ENCODE peak calls at places on chromosomes 6 and 20, in six cellular contexts. One of them, this sample, is unnamed.

GRCh38 chr6:63813531-63813930 is 177.9 kb downstream of the PHF3 start:
- DNase-seq in C1 segment of cervical spinal cord: no peak
- DNase-seq in activated CD4-positive, alpha-beta T cell treated with anti-CD3 and anti-CD28 coated beads for 1 hour: no peak
- DNase-seq in NT2/D1: no peak
- DNase-seq in KG1: no peak
- DNase-seq in H7: no peak
- DNase-seq in this sample: no peak

GRCh38 chr6:169543704-169544103 is 158.1 kb downstream of the WDR27 start:
- DNase-seq in H7: no peak
- DNase-seq in NT2/D1: no peak
- DNase-seq in KG1: no peak
- DNase-seq in C1 segment of cervical spinal cord: no peak
- DNase-seq in activated CD4-positive, alpha-beta T cell treated with anti-CD3 and anti-CD28 coated beads for 1 hour: no peak
- DNase-seq in this sample: no peak

GRCh38 chr6:36997811-36998722 is 7.4 kb upstream of the FGD2 start:
- DNase-seq in C1 segment of cervical spinal cord: no peak
- DNase-seq in activated CD4-positive, alpha-beta T cell treated with anti-CD3 and anti-CD28 coated beads for 1 hour: no peak
- DNase-seq in NT2/D1: no peak
- DNase-seq in KG1: no peak
- DNase-seq in H7: no peak
- DNase-seq in this sample: no peak

GRCh38 chr6:31532644-31533454 is 4.1 kb downstream of the MCCD1 start:
- DNase-seq in C1 segment of cervical spinal cord: no peak
- DNase-seq in KG1: no peak
- DNase-seq in H7: no peak
- DNase-seq in activated CD4-positive, alpha-beta T cell treated with anti-CD3 and anti-CD28 coated beads for 1 hour: no peak
- DNase-seq in NT2/D1: no peak
- DNase-seq in this sample: no peak

GRCh38 chr20:13419445-13419844 is 198.4 kb downstream of the ISM1 start:
- DNase-seq in NT2/D1: no peak
- DNase-seq in KG1: no peak
- DNase-seq in H7: no peak
- DNase-seq in activated CD4-positive, alpha-beta T cell treated with anti-CD3 and anti-CD28 coated beads for 1 hour: no peak
- DNase-seq in C1 segment of cervical spinal cord: no peak
- DNase-seq in this sample: no peak

GRCh38 chr6:126927841-126928240 is 190.6 kb upstream of the RSPO3 start:
- DNase-seq in activated CD4-positive, alpha-beta T cell treated with anti-CD3 and anti-CD28 coated beads for 1 hour: no peak
- DNase-seq in C1 segment of cervical spinal cord: no peak
- DNase-seq in KG1: no peak
- DNase-seq in NT2/D1: no peak
- DNase-seq in H7: no peak
- DNase-seq in this sample: no peak

GRCh38 chr20:2430538-2430937 is 40.1 kb downstream of the SNRPB start:
- DNase-seq in KG1: no peak
- DNase-seq in H7: no peak
- DNase-seq in activated CD4-positive, alpha-beta T cell treated with anti-CD3 and anti-CD28 coated beads for 1 hour: no peak
- DNase-seq in C1 segment of cervical spinal cord: no peak
- DNase-seq in NT2/D1: no peak
- DNase-seq in this sample: no peak

GRCh38 chr20:2217857-2218529 is 77.8 kb upstream of the TGM3 start:
- DNase-seq in C1 segment of cervical spinal cord: no peak
- DNase-seq in H7: no peak
- DNase-seq in NT2/D1: no peak
- DNase-seq in KG1: peak
- DNase-seq in activated CD4-positive, alpha-beta T cell treated with anti-CD3 and anti-CD28 coated beads for 1 hour: no peak
- DNase-seq in this sample: no peak

GRCh38 chr6:27176096-27176495 is 71.4 kb upstream of the PRSS16 start:
- DNase-seq in activated CD4-positive, alpha-beta T cell treated with anti-CD3 and anti-CD28 coated beads for 1 hour: no peak
- DNase-seq in C1 segment of cervical spinal cord: no peak
- DNase-seq in KG1: no peak
- DNase-seq in NT2/D1: no peak
- DNase-seq in H7: no peak
- DNase-seq in this sample: no peak

GRCh38 chr20:5118220-5119142 is 1.3 kb downstream of the PCNA start:
- DNase-seq in C1 segment of cervical spinal cord: no peak
- DNase-seq in NT2/D1: no peak
- DNase-seq in KG1: no peak
- DNase-seq in H7: no peak
- DNase-seq in activated CD4-positive, alpha-beta T cell treated with anti-CD3 and anti-CD28 coated beads for 1 hour: no peak
- DNase-seq in this sample: no peak

GRCh38 chr6:148565931-148566663 is 180.7 kb upstream of the UST start:
- DNase-seq in H7: no peak
- DNase-seq in NT2/D1: no peak
- DNase-seq in C1 segment of cervical spinal cord: no peak
- DNase-seq in KG1: no peak
- DNase-seq in activated CD4-positive, alpha-beta T cell treated with anti-CD3 and anti-CD28 coated beads for 1 hour: no peak
- DNase-seq in this sample: no peak

GRCh38 chr6:32177182-32177787 is 920 bp upstream of the RNF5 start:
- DNase-seq in NT2/D1: no peak
- DNase-seq in C1 segment of cervical spinal cord: no peak
- DNase-seq in KG1: peak
- DNase-seq in activated CD4-positive, alpha-beta T cell treated with anti-CD3 and anti-CD28 coated beads for 1 hour: no peak
- DNase-seq in H7: peak
- DNase-seq in this sample: no peak

GRCh38 chr6:422423-423061 is 31.0 kb downstream of the IRF4 start:
- DNase-seq in C1 segment of cervical spinal cord: no peak
- DNase-seq in KG1: no peak
- DNase-seq in NT2/D1: no peak
- DNase-seq in activated CD4-positive, alpha-beta T cell treated with anti-CD3 and anti-CD28 coated beads for 1 hour: no peak
- DNase-seq in H7: no peak
- DNase-seq in this sample: no peak

GRCh38 chr20:52103911-52104545 is 87.6 kb downstream of the ZFP64 start:
- DNase-seq in activated CD4-positive, alpha-beta T cell treated with anti-CD3 and anti-CD28 coated beads for 1 hour: no peak
- DNase-seq in KG1: peak
- DNase-seq in H7: peak
- DNase-seq in NT2/D1: peak
- DNase-seq in C1 segment of cervical spinal cord: no peak
- DNase-seq in this sample: no peak

GRCh38 chr6:163442336-163442735 is 27.8 kb downstream of the QKI start:
- DNase-seq in C1 segment of cervical spinal cord: no peak
- DNase-seq in NT2/D1: no peak
- DNase-seq in KG1: no peak
- DNase-seq in activated CD4-positive, alpha-beta T cell treated with anti-CD3 and anti-CD28 coated beads for 1 hour: no peak
- DNase-seq in H7: no peak
- DNase-seq in this sample: no peak

GRCh38 chr20:1324598-1325172 is 4.3 kb downstream of the SDCBP2 start:
- DNase-seq in activated CD4-positive, alpha-beta T cell treated with anti-CD3 and anti-CD28 coated beads for 1 hour: no peak
- DNase-seq in H7: no peak
- DNase-seq in NT2/D1: no peak
- DNase-seq in C1 segment of cervical spinal cord: no peak
- DNase-seq in KG1: peak
- DNase-seq in this sample: peak

GRCh38 chr20:44274303-44275017 is 27.4 kb downstream of the GDAP1L1 start:
- DNase-seq in H7: no peak
- DNase-seq in KG1: no peak
- DNase-seq in C1 segment of cervical spinal cord: no peak
- DNase-seq in NT2/D1: no peak
- DNase-seq in activated CD4-positive, alpha-beta T cell treated with anti-CD3 and anti-CD28 coated beads for 1 hour: no peak
- DNase-seq in this sample: no peak

GRCh38 chr6:134363323-134364039 is 45.6 kb upstream of the SGK1 start:
- DNase-seq in KG1: no peak
- DNase-seq in C1 segment of cervical spinal cord: no peak
- DNase-seq in NT2/D1: no peak
- DNase-seq in H7: no peak
- DNase-seq in activated CD4-positive, alpha-beta T cell treated with anti-CD3 and anti-CD28 coated beads for 1 hour: no peak
- DNase-seq in this sample: no peak

GRCh38 chr20:24764027-24764797 is 184.9 kb upstream of the CST7 start:
- DNase-seq in NT2/D1: no peak
- DNase-seq in C1 segment of cervical spinal cord: no peak
- DNase-seq in H7: no peak
- DNase-seq in activated CD4-positive, alpha-beta T cell treated with anti-CD3 and anti-CD28 coated beads for 1 hour: peak
- DNase-seq in KG1: no peak
- DNase-seq in this sample: no peak

GRCh38 chr6:142746524-142746923 is 198.5 kb downstream of the HIVEP2 start:
- DNase-seq in H7: peak
- DNase-seq in C1 segment of cervical spinal cord: no peak
- DNase-seq in activated CD4-positive, alpha-beta T cell treated with anti-CD3 and anti-CD28 coated beads for 1 hour: no peak
- DNase-seq in KG1: no peak
- DNase-seq in NT2/D1: no peak
- DNase-seq in this sample: no peak